ENCODE peak calls at places on chromosomes 3 and 15, in five cellular contexts. E is HEK293T, X is pons, F is T follicular helper cell, J is nucleus accumbens. A is an unnamed sample.
A peak's percentile ranks its signal among the peaks of the same experiment; 100 is the strongest.

GRCh38 chr3:118997190-118997589 is 37.5 kb downstream of the IGSF11 start:
- DNase-seq in J (no peak), E (no peak), F (no peak), X (no peak), A (no peak)

GRCh38 chr15:38084289-38084688 is 149.8 kb downstream of the TMCO5A start:
- DNase-seq in F (no peak), X (peak; percentile 53), J (no peak), E (no peak), A (no peak)

GRCh38 chr15:69980311-69981059 is 117.2 kb downstream of the TLE3 start:
- DNase-seq in E (no peak), J (no peak), F (no peak), X (no peak), A (no peak)

GRCh38 chr3:73432021-73432722 is 192.6 kb downstream of the PDZRN3 start:
- DNase-seq in F (no peak), J (no peak), E (peak; percentile 62), X (peak; percentile 38), A (no peak)

GRCh38 chr3:17945018-17945798 is 202.8 kb upstream of the TBC1D5 start:
- DNase-seq in E (no peak), J (no peak), X (no peak), F (no peak), A (no peak)

GRCh38 chr3:146658841-146659240 is 53.7 kb upstream of the PLSCR5 start:
- DNase-seq in E (no peak), X (no peak), J (no peak), F (no peak), A (no peak)

GRCh38 chr3:88093266-88093665 is 34.2 kb downstream of the ZNF654 start:
- DNase-seq in J (no peak), E (no peak), F (no peak), X (no peak), A (no peak)

GRCh38 chr15:63462053-63462452 is 42.3 kb upstream of the USP3 start:
- DNase-seq in J (no peak), E (no peak), X (no peak), F (no peak), A (no peak)

GRCh38 chr15:95432878-95433405 is 897.6 kb upstream of the NR2F2 start:
- DNase-seq in E (no peak), J (no peak), F (no peak), X (no peak), A (no peak)

GRCh38 chr15:75042730-75043508 is 19.5 kb downstream of the PPCDC start:
- DNase-seq in F (no peak), X (peak; percentile 71), E (no peak), J (peak; percentile 41), A (peak; percentile 98)

GRCh38 chr15:75809986-75810750 is 33.1 kb upstream of the UBE2Q2 start:
- DNase-seq in F (no peak), X (no peak), J (no peak), E (peak; percentile 40), A (peak; percentile 32)

GRCh38 chr15:90780916-90781315 is 63.8 kb downstream of the BLM start:
- DNase-seq in E (no peak), X (no peak), J (no peak), F (no peak), A (no peak)

GRCh38 chr3:55329849-55330248 is 157.3 kb downstream of the WNT5A start:
- DNase-seq in J (no peak), X (peak; percentile 17), E (no peak), F (no peak), A (peak; percentile 2)

GRCh38 chr15:65806387-65806786 is 14.3 kb upstream of the DENND4A start:
- DNase-seq in X (no peak), F (no peak), E (no peak), J (no peak), A (no peak)